ENCODE peak calls at places on chromosomes 12 and 14, in ten cellular contexts. V is ascending aorta, R is body of pancreas, T is GM23248, C is iPS DF 6.9, L is endodermal cell, J is right cardiac atrium, B is uterus, W is mammary epithelial cell, O is fibroblast of villous mesenchyme. Q is an unnamed sample.

GRCh38 chr12:29152223-29152868 is 3.3 kb downstream of the FAR2 start:
- DNase-seq in J (no peak), T (no peak), L (no peak), W (no peak), C (no peak), O (no peak), B (no peak), R (no peak), V (no peak), Q (no peak)

GRCh38 chr14:53979747-53980642 is 23.4 kb upstream of the BMP4 start:
- DNase-seq in W (no peak), L (peak; percentile 82), R (no peak), V (no peak), C (no peak), O (peak; percentile 87), T (peak; percentile 56), B (no peak), J (no peak), Q (no peak)

GRCh38 chr12:121264951-121265350 is 31.6 kb downstream of the CAMKK2 start:
- DNase-seq in L (no peak), C (no peak), O (no peak), R (no peak), V (no peak), W (no peak), J (no peak), B (no peak), T (no peak), Q (no peak)

GRCh38 chr12:112112423-112113132 is 4.0 kb upstream of the NAA25 start:
- DNase-seq in O (no peak), L (peak; percentile 76), V (peak; percentile 39), J (no peak), W (peak; percentile 94), T (no peak), R (no peak), C (no peak), B (no peak), Q (no peak)

GRCh38 chr14:23015618-23016017 is 5.7 kb upstream of the C14orf93 start:
- DNase-seq in W (no peak), J (no peak), R (no peak), L (no peak), V (no peak), T (no peak), B (no peak), C (no peak), O (no peak), Q (no peak)

GRCh38 chr14:74501135-74501614 is 7.6 kb downstream of the ISCA2 start:
- DNase-seq in O (peak; percentile 71), B (peak; percentile 92), L (peak; percentile 92), C (peak; percentile 58), W (peak; percentile 66), V (peak; percentile 82), T (peak; percentile 87), J (peak; percentile 90), R (peak; percentile 79), Q (no peak)

GRCh38 chr14:82387699-82388098 is 854.0 kb upstream of the SEL1L start:
- DNase-seq in B (no peak), R (peak; percentile 7), T (no peak), W (no peak), V (peak; percentile 74), L (no peak), O (no peak), J (no peak), C (no peak), Q (no peak)

GRCh38 chr14:51304956-51305355 is 64.9 kb downstream of the TMX1 start:
- DNase-seq in W (peak; percentile 93), J (no peak), T (peak; percentile 97), L (no peak), V (no peak), O (peak; percentile 95), B (no peak), C (no peak), R (no peak), Q (no peak)

GRCh38 chr14:49767473-49768300 is at the start of gene KLHDC2:
- DNase-seq in W (peak; percentile 84), L (peak; percentile 95), O (peak; percentile 91), R (peak; percentile 94), J (peak; percentile 96), B (peak; percentile 84), T (peak; percentile 96), V (peak; percentile 93), C (no peak), Q (peak; percentile 68)

GRCh38 chr14:56787530-56787929 is 22.7 kb downstream of the OTX2 start:
- DNase-seq in L (no peak), V (no peak), J (no peak), C (no peak), R (no peak), O (no peak), B (no peak), W (no peak), T (no peak), Q (no peak)

GRCh38 chr12:13383379-13383778 is 186.9 kb downstream of the EMP1 start:
- DNase-seq in B (no peak), J (no peak), T (no peak), R (no peak), O (no peak), V (no peak), L (peak; percentile 30), C (no peak), W (peak; percentile 74), Q (no peak)

GRCh38 chr14:94389731-94390371 is 1.4 kb upstream of the SERPINA1 start:
- DNase-seq in B (no peak), W (no peak), R (no peak), C (no peak), V (no peak), O (no peak), J (no peak), L (no peak), T (no peak), Q (no peak)

DNA sequence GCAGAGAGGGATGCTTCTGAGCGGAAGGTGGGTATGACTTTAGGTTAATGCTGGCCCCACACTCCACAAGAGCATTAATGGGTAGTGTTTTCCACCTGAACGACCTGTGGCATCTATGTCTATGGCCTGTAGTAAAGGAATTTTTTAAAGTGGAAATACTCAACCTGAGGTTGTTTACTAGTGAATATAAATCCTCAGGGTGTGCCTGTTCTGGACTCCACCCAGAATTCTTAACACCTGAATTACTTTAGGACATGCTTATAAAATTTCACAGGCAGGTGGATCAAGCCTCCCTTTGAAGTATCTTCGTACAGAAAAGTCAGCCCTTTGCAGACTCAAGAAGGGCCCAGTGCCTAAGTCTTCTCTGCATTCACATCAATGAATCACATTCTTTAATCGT is 196.1 kb downstream of the ESR2 start:
- DNase-seq in T (no peak), R (no peak), O (no peak), J (no peak), L (no peak), W (no peak), V (no peak), C (no peak), B (no peak), Q (no peak)
- H3K4me3 ChIP-seq in T (no peak overlapping the region), R (no peak overlapping the region), O (no peak overlapping the region), J (no peak overlapping the region), L (no peak overlapping the region), W (no peak overlapping the region), V (no peak overlapping the region), C (no peak overlapping the region), B (no peak overlapping the region), Q (no peak overlapping the region)

DNA sequence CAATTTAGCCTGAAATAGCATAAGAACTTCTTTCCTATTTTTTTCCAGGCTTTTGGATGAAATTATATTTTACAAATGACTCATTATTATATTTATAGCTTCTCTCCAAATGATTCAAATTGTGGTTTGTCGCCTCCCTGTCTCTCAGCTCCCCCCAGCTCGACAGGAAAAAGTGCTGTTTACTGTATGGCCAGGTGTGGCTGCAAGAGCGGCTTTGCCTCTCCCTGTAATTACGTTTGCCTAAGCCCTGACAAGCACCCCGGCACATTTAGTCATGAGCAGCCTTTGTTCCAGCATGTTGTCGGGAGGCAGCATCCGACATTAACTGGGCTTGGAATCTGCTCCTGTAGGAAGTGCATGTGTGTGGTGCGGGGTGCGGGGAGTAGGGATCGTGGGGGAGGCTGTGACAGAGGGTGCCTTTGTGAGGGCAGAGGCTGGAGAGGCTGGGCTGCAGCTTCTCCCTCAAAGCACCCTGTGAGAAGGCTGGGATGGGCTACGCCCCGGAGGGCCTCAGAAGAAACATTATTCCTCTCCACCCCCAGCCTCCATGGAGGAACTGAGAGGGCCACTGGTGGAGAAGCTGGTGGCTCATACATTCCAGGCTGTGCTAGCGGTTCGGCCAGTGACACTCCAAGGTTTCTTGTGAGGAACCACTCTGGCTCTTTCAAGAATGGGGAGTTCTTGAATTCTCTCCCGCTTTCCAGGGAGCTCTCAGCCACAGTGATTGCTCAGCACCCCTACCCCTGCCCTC is 42.1 kb upstream of the CTDSP2 start:
- DNase-seq in V (peak; percentile 85), O (peak; percentile 67), R (no peak), C (no peak), L (peak; percentile 88), T (peak; percentile 88), J (peak; percentile 74), W (peak; percentile 98), B (peak; percentile 67), Q (no peak)
- H3K4me3 ChIP-seq in V (peak overlapping the region; percentile 54), O (no peak overlapping the region), R (no peak overlapping the region), C (no peak overlapping the region), L (no peak overlapping the region), T (peak overlapping the region; percentile 58), J (no peak overlapping the region), W (no peak overlapping the region), B (no peak overlapping the region), Q (peak overlapping the region; percentile 8)

GRCh38 chr14:103871596-103872480 is 24.5 kb upstream of the PPP1R13B start:
- DNase-seq in V (no peak), T (peak; percentile 27), O (no peak), L (peak; percentile 93), C (no peak), W (no peak), B (no peak), R (peak; percentile 90), J (peak; percentile 93), Q (no peak)
- H3K4me3 ChIP-seq in V (peak overlapping the region; percentile 63), T (peak overlapping the region; percentile 57), O (peak overlapping the region; percentile 9), L (no peak overlapping the region), C (peak overlapping the region; percentile 13), W (no peak overlapping the region), B (no peak overlapping the region), R (no peak overlapping the region), J (peak overlapping the region; percentile 4), Q (no peak overlapping the region)

GRCh38 chr12:128109636-128110035 is 157.3 kb upstream of the TMEM132C start:
- DNase-seq in L (peak; percentile 49), R (no peak), J (no peak), C (no peak), W (no peak), O (no peak), B (no peak), T (no peak), V (no peak), Q (no peak)
- H3K4me3 ChIP-seq in L (no peak overlapping the region), R (no peak overlapping the region), J (no peak overlapping the region), C (no peak overlapping the region), W (no peak overlapping the region), O (no peak overlapping the region), B (no peak overlapping the region), T (no peak overlapping the region), V (no peak overlapping the region), Q (no peak overlapping the region)

GRCh38 chr14:89576132-89576923 is 159.3 kb upstream of the FOXN3 start:
- DNase-seq in W (no peak), O (no peak), T (no peak), R (no peak), L (peak; percentile 71), C (peak; percentile 35), J (no peak), V (no peak), B (no peak), Q (no peak)
- H3K4me3 ChIP-seq in W (no peak overlapping the region), O (no peak overlapping the region), T (no peak overlapping the region), R (no peak overlapping the region), L (peak overlapping the region; percentile 57), C (no peak overlapping the region), J (no peak overlapping the region), V (peak overlapping the region; percentile 42), B (no peak overlapping the region), Q (no peak overlapping the region)